ENCODE peak calls at places on chromosomes 4 and X, in seven cellular contexts. One of them, this sample, is unnamed.

GRCh38 chr4:152079543-152080293 is 318.9 kb upstream of the GATB start:
- ATAC-seq in CD4-positive, alpha-beta T cell: peak; percentile 94
- ATAC-seq in upper lobe of right lung: no peak
- ATAC-seq in lower lobe of right lung: no peak
- ATAC-seq in right lobe of liver: no peak
- ATAC-seq in psoas muscle: no peak
- ATAC-seq in HCT116: no peak
- ATAC-seq in this sample: no peak

GRCh38 chrX:40651620-40652223 is 4.4 kb upstream of the CXorf38 start:
- ATAC-seq in CD4-positive, alpha-beta T cell: no peak
- ATAC-seq in upper lobe of right lung: peak; percentile 46
- ATAC-seq in lower lobe of right lung: no peak
- ATAC-seq in right lobe of liver: peak; percentile 57
- ATAC-seq in psoas muscle: peak; percentile 42
- ATAC-seq in HCT116: no peak
- ATAC-seq in this sample: no peak

GRCh38 chrX:86014421-86014820 is 32.9 kb downstream of the CHM start:
- ATAC-seq in CD4-positive, alpha-beta T cell: no peak
- ATAC-seq in upper lobe of right lung: no peak
- ATAC-seq in lower lobe of right lung: no peak
- ATAC-seq in right lobe of liver: no peak
- ATAC-seq in psoas muscle: peak; percentile 47
- ATAC-seq in HCT116: no peak
- ATAC-seq in this sample: no peak

GRCh38 chr4:112219826-112220366 is 11.7 kb upstream of the AP1AR start:
- ATAC-seq in CD4-positive, alpha-beta T cell: no peak
- ATAC-seq in upper lobe of right lung: no peak
- ATAC-seq in lower lobe of right lung: no peak
- ATAC-seq in right lobe of liver: no peak
- ATAC-seq in psoas muscle: no peak
- ATAC-seq in HCT116: no peak
- ATAC-seq in this sample: no peak

GRCh38 chr4:6825403-6825802 is 42.9 kb downstream of the KIAA0232 start:
- ATAC-seq in CD4-positive, alpha-beta T cell: no peak
- ATAC-seq in upper lobe of right lung: no peak
- ATAC-seq in lower lobe of right lung: no peak
- ATAC-seq in right lobe of liver: no peak
- ATAC-seq in psoas muscle: no peak
- ATAC-seq in HCT116: no peak
- ATAC-seq in this sample: no peak

GRCh38 chr4:101114936-101115372 is 232.4 kb downstream of the PPP3CA start:
- ATAC-seq in CD4-positive, alpha-beta T cell: no peak
- ATAC-seq in upper lobe of right lung: no peak
- ATAC-seq in lower lobe of right lung: peak; percentile 50
- ATAC-seq in right lobe of liver: no peak
- ATAC-seq in psoas muscle: no peak
- ATAC-seq in HCT116: peak; percentile 94
- ATAC-seq in this sample: no peak

GRCh38 chr4:24001945-24002640 is 112.2 kb upstream of the PPARGC1A start:
- ATAC-seq in CD4-positive, alpha-beta T cell: no peak
- ATAC-seq in upper lobe of right lung: peak; percentile 30
- ATAC-seq in lower lobe of right lung: peak; percentile 87
- ATAC-seq in right lobe of liver: no peak
- ATAC-seq in psoas muscle: no peak
- ATAC-seq in HCT116: no peak
- ATAC-seq in this sample: no peak

GRCh38 chr4:52665592-52665991 is 6.5 kb upstream of the USP46 start:
- ATAC-seq in CD4-positive, alpha-beta T cell: peak; percentile 37
- ATAC-seq in upper lobe of right lung: no peak
- ATAC-seq in lower lobe of right lung: no peak
- ATAC-seq in right lobe of liver: no peak
- ATAC-seq in psoas muscle: peak; percentile 82
- ATAC-seq in HCT116: peak; percentile 86
- ATAC-seq in this sample: no peak

GRCh38 chr4:336893-337142 is 796 bp upstream of the ZNF141 start:
- ATAC-seq in CD4-positive, alpha-beta T cell: no peak
- ATAC-seq in upper lobe of right lung: no peak
- ATAC-seq in lower lobe of right lung: no peak
- ATAC-seq in right lobe of liver: no peak
- ATAC-seq in psoas muscle: no peak
- ATAC-seq in HCT116: no peak
- ATAC-seq in this sample: peak; percentile 11

GRCh38 chr4:128606173-128606572 is 203.3 kb upstream of the JADE1 start:
- ATAC-seq in CD4-positive, alpha-beta T cell: no peak
- ATAC-seq in upper lobe of right lung: no peak
- ATAC-seq in lower lobe of right lung: no peak
- ATAC-seq in right lobe of liver: no peak
- ATAC-seq in psoas muscle: peak; percentile 95
- ATAC-seq in HCT116: no peak
- ATAC-seq in this sample: no peak

GRCh38 chr4:113809313-113809712 is 47.8 kb upstream of the CAMK2D start:
- ATAC-seq in CD4-positive, alpha-beta T cell: no peak
- ATAC-seq in upper lobe of right lung: peak; percentile 94
- ATAC-seq in lower lobe of right lung: peak; percentile 84
- ATAC-seq in right lobe of liver: peak; percentile 57
- ATAC-seq in psoas muscle: no peak
- ATAC-seq in HCT116: no peak
- ATAC-seq in this sample: no peak

GRCh38 chr4:183797041-183797444 is 108.1 kb upstream of the STOX2 start:
- ATAC-seq in CD4-positive, alpha-beta T cell: no peak
- ATAC-seq in upper lobe of right lung: peak; percentile 71
- ATAC-seq in lower lobe of right lung: peak; percentile 83
- ATAC-seq in right lobe of liver: peak; percentile 73
- ATAC-seq in psoas muscle: peak; percentile 48
- ATAC-seq in HCT116: peak; percentile 68
- ATAC-seq in this sample: peak; percentile 23

GRCh38 chr4:76504613-76505465 is 69.8 kb downstream of the SHROOM3 start:
- ATAC-seq in CD4-positive, alpha-beta T cell: no peak
- ATAC-seq in upper lobe of right lung: peak; percentile 70
- ATAC-seq in lower lobe of right lung: peak; percentile 73
- ATAC-seq in right lobe of liver: peak; percentile 88
- ATAC-seq in psoas muscle: peak; percentile 74
- ATAC-seq in HCT116: peak; percentile 81
- ATAC-seq in this sample: no peak

GRCh38 chr4:76952071-76952470 is 2.5 kb downstream of the SEPTIN11 start:
- ATAC-seq in CD4-positive, alpha-beta T cell: no peak
- ATAC-seq in upper lobe of right lung: no peak
- ATAC-seq in lower lobe of right lung: no peak
- ATAC-seq in right lobe of liver: no peak
- ATAC-seq in psoas muscle: no peak
- ATAC-seq in HCT116: no peak
- ATAC-seq in this sample: no peak

GRCh38 chr4:148633720-148634119 is 191.5 kb upstream of the NR3C2 start:
- ATAC-seq in CD4-positive, alpha-beta T cell: no peak
- ATAC-seq in upper lobe of right lung: no peak
- ATAC-seq in lower lobe of right lung: no peak
- ATAC-seq in right lobe of liver: no peak
- ATAC-seq in psoas muscle: no peak
- ATAC-seq in HCT116: no peak
- ATAC-seq in this sample: no peak

GRCh38 chr4:108033348-108033747 is 43.7 kb downstream of the HADH start:
- ATAC-seq in CD4-positive, alpha-beta T cell: no peak
- ATAC-seq in upper lobe of right lung: no peak
- ATAC-seq in lower lobe of right lung: no peak
- ATAC-seq in right lobe of liver: no peak
- ATAC-seq in psoas muscle: no peak
- ATAC-seq in HCT116: no peak
- ATAC-seq in this sample: no peak

GRCh38 chr4:108029321-108029720 is 39.6 kb downstream of the HADH start:
- ATAC-seq in CD4-positive, alpha-beta T cell: peak; percentile 60
- ATAC-seq in upper lobe of right lung: no peak
- ATAC-seq in lower lobe of right lung: no peak
- ATAC-seq in right lobe of liver: peak; percentile 14
- ATAC-seq in psoas muscle: no peak
- ATAC-seq in HCT116: no peak
- ATAC-seq in this sample: no peak

GRCh38 chr4:108030332-108030731 is 40.6 kb downstream of the HADH start:
- ATAC-seq in CD4-positive, alpha-beta T cell: peak; percentile 87
- ATAC-seq in upper lobe of right lung: peak; percentile 64
- ATAC-seq in lower lobe of right lung: peak; percentile 39
- ATAC-seq in right lobe of liver: peak; percentile 42
- ATAC-seq in psoas muscle: peak; percentile 67
- ATAC-seq in HCT116: peak; percentile 90
- ATAC-seq in this sample: no peak

GRCh38 chr4:108031427-108032083 is 41.9 kb downstream of the HADH start:
- ATAC-seq in CD4-positive, alpha-beta T cell: no peak
- ATAC-seq in upper lobe of right lung: no peak
- ATAC-seq in lower lobe of right lung: no peak
- ATAC-seq in right lobe of liver: no peak
- ATAC-seq in psoas muscle: peak; percentile 35
- ATAC-seq in HCT116: no peak
- ATAC-seq in this sample: no peak

DNA sequence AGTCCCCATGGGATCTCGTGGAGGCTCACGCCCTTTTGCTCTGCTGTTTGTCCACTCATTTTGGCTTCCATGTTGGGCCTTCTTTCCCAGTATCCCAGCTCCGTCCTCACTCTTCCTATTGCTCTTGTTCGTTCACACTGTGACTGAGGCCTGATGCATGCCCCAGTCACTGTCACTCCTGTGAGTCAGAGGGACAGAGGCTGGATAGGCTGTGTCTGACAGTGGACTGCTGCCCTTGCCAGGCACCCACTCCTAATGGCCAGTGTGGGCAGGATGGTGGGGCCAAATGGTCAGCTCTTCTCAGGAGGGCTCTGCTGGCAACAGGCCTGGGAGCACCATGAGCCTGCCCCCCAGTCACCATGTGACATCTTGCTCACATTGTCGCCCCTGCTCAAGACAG is 40.0 kb downstream of the HADH start:
- ATAC-seq in CD4-positive, alpha-beta T cell: peak; percentile 7
- ATAC-seq in upper lobe of right lung: no peak
- ATAC-seq in lower lobe of right lung: no peak
- ATAC-seq in right lobe of liver: peak; percentile 19
- ATAC-seq in psoas muscle: peak; percentile 30
- ATAC-seq in HCT116: peak; percentile 9
- ATAC-seq in this sample: no peak
- H3K27ac ChIP-seq in CD4-positive, alpha-beta T cell: peak overlapping the region; percentile 42
- H3K27ac ChIP-seq in upper lobe of right lung: no peak overlapping the region
- H3K27ac ChIP-seq in lower lobe of right lung: no peak overlapping the region
- H3K27ac ChIP-seq in right lobe of liver: no peak overlapping the region
- H3K27ac ChIP-seq in psoas muscle: no peak overlapping the region
- H3K27ac ChIP-seq in HCT116: no peak overlapping the region
- H3K27ac ChIP-seq in this sample: no peak overlapping the region

DNA sequence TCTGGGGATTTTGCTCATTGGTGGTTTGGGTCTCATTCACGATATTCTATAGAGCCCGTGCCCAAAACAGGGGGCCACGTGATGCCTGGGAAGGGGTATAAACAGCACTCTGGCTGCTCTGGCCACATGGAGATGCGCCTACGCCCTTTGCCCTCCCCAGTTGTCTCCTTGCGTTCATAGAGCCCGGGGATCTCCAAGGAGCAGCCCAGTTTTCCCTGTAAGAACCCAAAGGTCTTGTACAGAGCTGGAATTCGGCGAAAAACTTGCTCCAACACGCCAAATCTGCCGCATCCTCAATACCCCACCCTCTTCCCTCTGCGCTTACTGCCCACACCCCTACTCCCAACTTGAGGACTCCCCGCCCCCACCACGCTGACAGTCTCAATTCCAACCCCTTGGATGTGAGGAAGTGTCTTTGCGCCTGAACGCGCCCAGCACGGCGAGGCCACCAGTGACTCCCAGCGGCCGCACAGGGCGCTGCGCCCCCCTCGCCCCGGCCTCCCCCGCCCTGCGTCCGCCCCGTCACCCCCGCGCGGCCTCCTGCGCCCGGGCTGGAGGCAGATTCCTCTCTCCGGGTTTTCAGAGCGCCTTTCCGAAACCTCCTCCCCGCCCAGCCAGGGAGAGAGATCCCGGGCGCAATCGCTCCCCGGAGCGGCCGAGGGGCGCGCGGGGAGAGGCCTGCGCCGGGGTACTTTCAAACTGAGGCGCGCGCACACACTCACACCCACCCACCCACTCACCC is at the start of gene NHS:
- ATAC-seq in CD4-positive, alpha-beta T cell: no peak
- ATAC-seq in upper lobe of right lung: peak; percentile 89
- ATAC-seq in lower lobe of right lung: peak; percentile 72
- ATAC-seq in right lobe of liver: peak; percentile 65
- ATAC-seq in psoas muscle: peak; percentile 80
- ATAC-seq in HCT116: peak; percentile 80
- ATAC-seq in this sample: peak; percentile 79
- H3K27ac ChIP-seq in CD4-positive, alpha-beta T cell: no peak within 1 kb of the TSS
- H3K27ac ChIP-seq in upper lobe of right lung: no peak within 1 kb of the TSS
- H3K27ac ChIP-seq in lower lobe of right lung: no peak within 1 kb of the TSS
- H3K27ac ChIP-seq in right lobe of liver: no peak within 1 kb of the TSS
- H3K27ac ChIP-seq in psoas muscle: no peak within 1 kb of the TSS
- H3K27ac ChIP-seq in HCT116: peak within 1 kb of the TSS; percentile 55
- H3K27ac ChIP-seq in this sample: peak within 1 kb of the TSS; percentile 79

GRCh38 chr4:140351778-140352177 is 21.7 kb upstream of the SCOC start:
- ATAC-seq in CD4-positive, alpha-beta T cell: no peak
- ATAC-seq in upper lobe of right lung: no peak
- ATAC-seq in lower lobe of right lung: no peak
- ATAC-seq in right lobe of liver: no peak
- ATAC-seq in psoas muscle: no peak
- ATAC-seq in HCT116: no peak
- ATAC-seq in this sample: no peak
- H3K27ac ChIP-seq in CD4-positive, alpha-beta T cell: no peak overlapping the region
- H3K27ac ChIP-seq in upper lobe of right lung: no peak overlapping the region
- H3K27ac ChIP-seq in lower lobe of right lung: no peak overlapping the region
- H3K27ac ChIP-seq in right lobe of liver: no peak overlapping the region
- H3K27ac ChIP-seq in psoas muscle: no peak overlapping the region
- H3K27ac ChIP-seq in HCT116: no peak overlapping the region
- H3K27ac ChIP-seq in this sample: no peak overlapping the region

DNA sequence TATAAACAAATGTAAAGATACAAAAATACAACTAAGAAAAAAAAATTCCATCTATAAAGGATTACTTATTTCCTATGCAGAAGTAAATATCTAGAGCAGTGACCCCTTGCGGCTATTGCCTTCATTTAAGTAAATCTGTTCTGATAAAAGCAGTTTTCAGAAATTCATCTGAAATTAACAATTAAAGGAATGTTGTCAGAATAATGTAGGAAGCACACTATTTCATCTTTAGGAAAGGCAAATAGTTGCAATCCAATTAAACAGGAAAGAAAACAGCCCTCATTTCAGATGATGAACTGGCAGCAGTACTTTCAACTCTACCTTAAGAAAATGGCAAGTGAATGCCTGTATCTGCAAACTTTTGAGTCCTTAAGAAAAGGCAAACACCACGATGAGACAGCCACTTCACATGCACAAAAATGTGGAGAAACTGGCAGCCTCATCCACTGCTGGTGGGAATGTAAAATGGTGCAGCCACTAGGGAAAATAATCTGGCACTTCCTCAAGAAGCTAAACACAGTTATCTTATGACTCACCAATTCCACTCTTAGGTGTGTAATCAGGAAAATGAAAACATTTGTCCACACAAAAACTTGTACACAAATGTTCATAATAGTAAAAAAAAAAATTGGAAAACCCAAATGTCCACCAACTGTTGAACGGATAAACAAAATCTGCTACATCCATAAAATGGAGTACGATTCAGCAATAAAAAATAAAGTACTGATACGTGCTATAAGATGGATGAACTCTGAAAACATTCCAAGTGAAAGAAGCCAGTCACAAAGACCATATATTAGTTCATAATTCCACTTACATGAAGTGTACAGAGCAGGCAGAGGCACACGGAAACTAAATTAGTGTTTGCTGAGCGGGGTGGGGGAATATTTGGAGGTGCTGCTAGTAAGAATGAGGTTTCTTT is 2.0 kb upstream of the THAP9 start:
- ATAC-seq in CD4-positive, alpha-beta T cell: no peak
- ATAC-seq in upper lobe of right lung: no peak
- ATAC-seq in lower lobe of right lung: peak; percentile 39
- ATAC-seq in right lobe of liver: no peak
- ATAC-seq in psoas muscle: no peak
- ATAC-seq in HCT116: no peak
- ATAC-seq in this sample: no peak
- H3K27ac ChIP-seq in CD4-positive, alpha-beta T cell: peak overlapping the region; percentile 5
- H3K27ac ChIP-seq in upper lobe of right lung: peak overlapping the region; percentile 100
- H3K27ac ChIP-seq in lower lobe of right lung: peak overlapping the region; percentile 99
- H3K27ac ChIP-seq in right lobe of liver: peak overlapping the region; percentile 50
- H3K27ac ChIP-seq in psoas muscle: peak overlapping the region; percentile 96
- H3K27ac ChIP-seq in HCT116: peak overlapping the region; percentile 87
- H3K27ac ChIP-seq in this sample: peak overlapping the region; percentile 98